ENCODE peak calls at places on chromosomes 5 and 9, in five cellular contexts. O, Q, E, H and C are unnamed samples.
A peak's percentile ranks its signal among the peaks of the same experiment; 100 is the strongest.

GRCh38 chr9:117300686-117301085 is 114.2 kb downstream of the ASTN2 start:
- DNase-seq in E (no peak), O (no peak), Q (no peak), H (no peak), C (no peak)

GRCh38 chr5:72353046-72353445 is 32.9 kb downstream of the PTCD2 start:
- DNase-seq in E (no peak), Q (peak; percentile 54), H (peak; percentile 95), O (no peak), C (no peak)

GRCh38 chr5:31116466-31117031 is 76.9 kb upstream of the CDH6 start:
- DNase-seq in O (no peak), E (no peak), H (no peak), Q (no peak), C (no peak)

GRCh38 chr5:120405291-120405864 is 58.7 kb upstream of the PRR16 start:
- DNase-seq in E (no peak), H (peak; percentile 86), O (peak; percentile 80), Q (peak; percentile 83), C (no peak)

GRCh38 chr5:177404641-177405134 is 4.2 kb upstream of the PFN3 start:
- DNase-seq in H (no peak), E (no peak), Q (no peak), O (no peak), C (no peak)

GRCh38 chr5:92309336-92309991 is 926.3 kb upstream of the ARRDC3 start:
- DNase-seq in E (peak; percentile 11), O (peak; percentile 31), H (peak; percentile 59), Q (peak; percentile 27), C (peak; percentile 36)

GRCh38 chr5:136166909-136167308 is 26.1 kb downstream of the SMIM32 start:
- DNase-seq in E (no peak), H (no peak), O (no peak), Q (no peak), C (no peak)

GRCh38 chr9:76018767-76019166 is 128.3 kb downstream of the PCSK5 start:
- DNase-seq in Q (peak; percentile 17), O (no peak), H (no peak), E (no peak), C (no peak)

GRCh38 chr5:79582186-79582585 is 30.1 kb upstream of the TENT2 start:
- DNase-seq in E (no peak), Q (no peak), H (no peak), O (no peak), C (no peak)

GRCh38 chr9:135561391-135562234 is at the start of gene PAEP:
- DNase-seq in E (peak; percentile 56), O (no peak), Q (no peak), H (no peak), C (no peak)

GRCh38 chr5:77846422-77847128 is 70.4 kb upstream of the TBCA start:
- DNase-seq in E (no peak), Q (no peak), O (no peak), H (no peak), C (peak; percentile 70)

GRCh38 chr5:12217039-12217438 is 312.8 kb upstream of the CTNND2 start:
- DNase-seq in H (no peak), Q (no peak), O (no peak), E (no peak), C (peak; percentile 71)

GRCh38 chr9:135480071-135480941 is 724 bp downstream of the PPP1R26 start:
- DNase-seq in Q (no peak), E (peak; percentile 38), H (peak; percentile 20), O (peak; percentile 26), C (peak; percentile 65)

GRCh38 chr9:71001780-71002386 is 119.5 kb downstream of the TRPM3 start:
- DNase-seq in H (peak; percentile 25), Q (no peak), E (peak; percentile 10), O (peak; percentile 26), C (peak; percentile 70)

GRCh38 chr9:84166828-84167400 is 173.6 kb downstream of the SLC28A3 start:
- DNase-seq in H (no peak), Q (no peak), E (no peak), O (no peak), C (no peak)

GRCh38 chr9:72977670-72978069 is 24.8 kb upstream of the ALDH1A1 start:
- DNase-seq in H (no peak), E (no peak), Q (no peak), O (no peak), C (no peak)

GRCh38 chr9:134642385-134643181 is 980 bp downstream of the COL5A1 start:
- DNase-seq in E (no peak), O (peak; percentile 56), Q (peak; percentile 75), H (peak; percentile 91), C (peak; percentile 73)

GRCh38 chr9:26261503-26262330 is 583.5 kb upstream of the TUSC1 start:
- DNase-seq in E (no peak), O (peak; percentile 93), H (peak; percentile 87), Q (peak; percentile 87), C (no peak)

GRCh38 chr5:139340051-139340450 is 1.6 kb upstream of the PAIP2 start:
- DNase-seq in Q (no peak), H (peak; percentile 46), E (no peak), O (no peak), C (no peak)

GRCh38 chr5:128538249-128539037 is 398 bp upstream of the FBN2 start:
- DNase-seq in Q (peak; percentile 62), H (peak; percentile 80), E (no peak), O (peak; percentile 85), C (peak; percentile 96)

GRCh38 chr5:93884254-93884653 is 142.9 kb upstream of the POU5F2 start:
- DNase-seq in Q (no peak), O (peak; percentile 11), H (no peak), E (no peak), C (no peak)

GRCh38 chr9:27540537-27540936 is 10.9 kb upstream of the MOB3B start:
- DNase-seq in O (no peak), H (peak; percentile 55), Q (peak; percentile 15), E (no peak), C (no peak)

GRCh38 chr5:146884230-146884629 is 5.7 kb upstream of the PPP2R2B start:
- DNase-seq in O (no peak), E (no peak), H (no peak), Q (no peak), C (no peak)

GRCh38 chr9:126690431-126691051 is 76.8 kb downstream of the LMX1B start:
- DNase-seq in O (no peak), H (no peak), E (no peak), Q (no peak), C (peak; percentile 78)

GRCh38 chr9:135087489-135087791 is at the start of gene OLFM1:
- DNase-seq in Q (peak; percentile 41), O (peak; percentile 46), H (peak; percentile 46), E (no peak), C (peak; percentile 92)

GRCh38 chr5:73448451-73449136 is at the start of gene FOXD1:
- DNase-seq in Q (peak; percentile 96), H (peak; percentile 97), O (peak; percentile 66), E (peak; percentile 32), C (peak; percentile 90)

GRCh38 chr5:138724470-138725146 is 28.6 kb upstream of the CTNNA1 start:
- DNase-seq in O (peak; percentile 30), Q (no peak), E (no peak), H (no peak), C (no peak)

GRCh38 chr9:12775963-12776774 is 1.3 kb downstream of the LURAP1L start:
- DNase-seq in O (peak; percentile 83), Q (peak; percentile 84), H (peak; percentile 89), E (peak; percentile 88), C (peak; percentile 74)

GRCh38 chr9:93684806-93685553 is 108.6 kb downstream of the PHF2 start:
- DNase-seq in Q (no peak), E (no peak), O (peak; percentile 36), H (peak; percentile 24), C (peak; percentile 42)

GRCh38 chr5:80177236-80177635 is 78.6 kb downstream of the SERINC5 start:
- DNase-seq in H (no peak), E (no peak), O (no peak), Q (no peak), C (no peak)

GRCh38 chr5:142998316-142998862 is 228.2 kb downstream of the ARHGAP26 start:
- DNase-seq in O (no peak), Q (no peak), H (no peak), E (no peak), C (peak; percentile 50)

GRCh38 chr5:143004361-143004802 is 234.2 kb downstream of the ARHGAP26 start:
- DNase-seq in E (no peak), Q (peak; percentile 52), O (no peak), H (no peak), C (no peak)

GRCh38 chr5:143003328-143003636 is 233.1 kb downstream of the ARHGAP26 start:
- DNase-seq in H (no peak), E (no peak), Q (no peak), O (no peak), C (no peak)

GRCh38 chr5:143002459-143003327 is 232.5 kb downstream of the ARHGAP26 start:
- DNase-seq in E (no peak), Q (peak; percentile 93), O (peak; percentile 97), H (peak; percentile 86), C (peak; percentile 30)

DNA sequence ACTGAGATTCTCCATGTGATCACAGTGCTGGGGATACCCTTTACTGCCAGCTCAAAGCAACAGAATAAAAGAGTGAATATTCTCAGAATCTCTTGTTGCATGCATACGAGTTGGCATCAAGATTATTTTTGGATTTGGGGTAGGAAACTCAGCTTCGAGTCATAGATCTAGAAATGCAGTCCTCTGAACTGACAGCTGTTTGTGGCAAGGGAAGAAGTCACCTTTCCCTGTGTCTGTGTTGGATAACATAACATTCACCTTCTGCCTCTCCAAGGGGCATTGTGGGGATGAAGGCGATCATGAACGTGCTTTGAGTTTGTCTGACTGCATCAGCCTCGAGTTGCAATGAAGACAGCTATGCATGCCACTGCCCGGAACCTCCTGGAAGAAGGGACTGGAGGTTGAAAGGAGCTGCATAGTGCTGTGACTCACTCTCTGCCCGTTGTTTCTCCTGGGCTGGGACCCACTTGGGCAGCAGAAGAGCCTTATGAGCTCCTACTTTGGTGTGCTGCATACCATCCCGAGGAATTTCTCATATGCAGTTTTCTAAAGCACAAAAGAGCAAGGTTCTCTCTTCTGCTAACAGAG is 231.7 kb downstream of the ARHGAP26 start:
- DNase-seq in O (peak; percentile 54), E (no peak), H (peak; percentile 84), Q (peak; percentile 86), C (no peak)
- H3K4me2 ChIP-seq in O (no peak overlapping the region), E (no peak overlapping the region), H (peak overlapping the region; percentile 61), Q (peak overlapping the region; percentile 65), C (no peak overlapping the region)

GRCh38 chr9:20404192-20404813 is 218.0 kb downstream of the MLLT3 start:
- DNase-seq in H (no peak), E (no peak), O (no peak), Q (no peak), C (no peak)

GRCh38 chr9:20406344-20406743 is 216.0 kb downstream of the MLLT3 start:
- DNase-seq in H (no peak), O (no peak), Q (no peak), E (no peak), C (no peak)

GRCh38 chr9:20405086-20405485 is 217.2 kb downstream of the MLLT3 start:
- DNase-seq in E (no peak), O (no peak), Q (peak; percentile 3), H (peak; percentile 8), C (no peak)

GRCh38 chr9:20402273-20402875 is 219.9 kb downstream of the MLLT3 start:
- DNase-seq in Q (no peak), E (no peak), O (peak; percentile 66), H (peak; percentile 8), C (no peak)

GRCh38 chr9:20403346-20403745 is 219.0 kb downstream of the MLLT3 start:
- DNase-seq in Q (no peak), E (no peak), O (no peak), H (no peak), C (no peak)
- H3K4me1 ChIP-seq in Q (no peaks in the 10 kb centered on the region), E (peaks cover 16% of the 10 kb centered on the region), O (peaks cover 3% of the 10 kb centered on the region), H (no peaks in the 10 kb centered on the region), C (peaks cover 15% of the 10 kb centered on the region)

GRCh38 chr5:68055686-68056085 is 159.9 kb upstream of the PIK3R1 start:
- DNase-seq in Q (no peak), H (no peak), E (no peak), O (no peak), C (no peak)
- TF ChIP-seq CTCF in Q (no peak), H (no peak), E (no peak), O (no peak), C (peak; percentile 30)

GRCh38 chr5:156366536-156366935 is 39.6 kb downstream of the SGCD start:
- DNase-seq in E (no peak), Q (peak; percentile 21), O (no peak), H (no peak), C (no peak)
- H3K4me2 ChIP-seq in E (no peak overlapping the region), Q (no peak overlapping the region), O (no peak overlapping the region), H (no peak overlapping the region), C (no peak overlapping the region)